ENCODE peak calls at places on chromosomes 12 and 14, in ten cellular contexts. F, L, C, Z, P, I, J, V, O and B are unnamed samples.

GRCh38 chr12:19434538-19434937 is 4.8 kb upstream of the AEBP2 start:
- DNase-seq in I (no peak), Z (no peak), J (no peak), F (no peak), O (no peak), C (no peak), V (no peak), P (no peak), L (no peak), B (no peak)

GRCh38 chr14:45679852-45680251 is 426.9 kb upstream of the MIS18BP1 start:
- DNase-seq in O (peak), I (no peak), L (no peak), C (peak), Z (no peak), F (no peak), P (peak), V (no peak), J (no peak), B (no peak)

GRCh38 chr12:21980544-21980943 is 39.3 kb upstream of the ABCC9 start:
- DNase-seq in I (no peak), Z (no peak), V (no peak), C (no peak), F (no peak), P (no peak), J (no peak), L (no peak), O (no peak), B (no peak)

GRCh38 chr14:35268946-35269345 is 23.2 kb upstream of the PSMA6 start:
- DNase-seq in J (no peak), P (no peak), C (no peak), V (no peak), F (no peak), O (no peak), Z (no peak), L (no peak), I (no peak), B (no peak)

GRCh38 chr14:24941719-24942118 is 108.2 kb downstream of the STXBP6 start:
- DNase-seq in Z (no peak), P (no peak), J (no peak), F (no peak), V (no peak), O (no peak), L (no peak), C (no peak), I (no peak), B (no peak)

GRCh38 chr12:66516133-66516532 is 162.7 kb downstream of the GRIP1 start:
- DNase-seq in O (peak), F (no peak), C (no peak), J (no peak), I (no peak), L (no peak), P (no peak), V (no peak), Z (no peak), B (no peak)

GRCh38 chr12:47276253-47277070 is 196.7 kb upstream of the AMIGO2 start:
- DNase-seq in V (no peak), F (no peak), Z (no peak), J (peak), P (peak), C (peak), L (no peak), O (no peak), I (peak), B (peak)

GRCh38 chr12:53652366-53652765 is 23.5 kb downstream of the ATP5MC2 start:
- DNase-seq in L (no peak), O (peak), Z (no peak), V (no peak), I (no peak), P (no peak), J (no peak), F (no peak), C (no peak), B (no peak)

GRCh38 chr14:61941421-61941805 is 179.2 kb downstream of the SNAPC1 start:
- DNase-seq in J (no peak), F (no peak), P (no peak), Z (no peak), V (no peak), L (no peak), O (no peak), C (no peak), I (no peak), B (no peak)

GRCh38 chr14:60861545-60862147 is 119.2 kb downstream of the TRMT5 start:
- DNase-seq in Z (no peak), I (no peak), O (no peak), J (no peak), P (no peak), C (no peak), V (no peak), F (no peak), L (no peak), B (no peak)
- H3K27ac ChIP-seq in Z (no peak), I (no peak), O (no peak), J (no peak), P (no peak), C (no peak), V (no peak), F (no peak), L (peak), B (peak)

GRCh38 chr12:57151741-57152407 is 4.5 kb upstream of the LRP1-AS start:
- DNase-seq in O (peak), P (peak), F (no peak), C (peak), I (no peak), L (peak), J (peak), Z (peak), V (peak), B (peak)

GRCh38 chr12:57154804-57155434 is 7.5 kb upstream of the LRP1-AS start:
- DNase-seq in V (no peak), P (no peak), L (no peak), O (no peak), I (no peak), F (no peak), Z (no peak), C (no peak), J (no peak), B (no peak)

GRCh38 chr12:57152408-57153038 is 5.1 kb upstream of the LRP1-AS start:
- DNase-seq in F (no peak), Z (peak), O (no peak), P (no peak), V (no peak), J (no peak), C (peak), L (peak), I (no peak), B (no peak)

GRCh38 chr12:57154076-57154475 is 6.7 kb upstream of the LRP1-AS start:
- DNase-seq in J (no peak), O (no peak), P (no peak), L (no peak), C (no peak), I (no peak), Z (no peak), V (no peak), F (no peak), B (no peak)

DNA sequence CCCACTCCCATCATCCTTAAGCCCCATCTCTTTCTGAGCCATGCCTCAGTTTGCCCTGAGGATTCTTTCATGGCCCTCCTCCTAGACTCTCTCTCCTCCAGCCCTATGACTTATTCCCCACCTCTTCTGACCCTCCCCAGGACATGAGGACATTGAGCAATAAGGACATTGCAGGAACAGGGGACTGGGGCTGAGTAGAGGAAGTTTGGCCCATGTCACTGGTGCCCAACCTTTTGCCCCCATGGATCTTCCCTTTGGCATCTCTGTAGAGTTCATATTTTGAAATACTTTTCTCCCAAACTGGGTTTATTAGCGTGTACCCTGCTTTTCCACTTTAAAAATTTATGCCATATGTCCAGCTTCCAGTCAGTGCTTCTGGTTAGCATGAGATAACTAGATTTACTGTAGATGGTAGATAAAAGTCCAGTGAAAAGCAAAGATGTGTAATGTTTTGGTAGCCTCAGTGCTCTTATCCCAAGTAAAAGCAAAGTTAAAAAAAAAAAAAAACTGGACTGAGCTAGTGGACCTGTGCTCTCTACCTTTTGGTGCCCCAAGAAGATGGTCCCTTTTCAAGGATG is 6.1 kb upstream of the LRP1-AS start:
- DNase-seq in C (no peak), Z (no peak), O (no peak), L (no peak), F (no peak), J (no peak), V (no peak), I (no peak), P (no peak), B (no peak)
- H3K27ac ChIP-seq in C (peak), Z (peak), O (no peak), L (peak), F (peak), J (peak), V (peak), I (no peak), P (no peak), B (peak)

DNA sequence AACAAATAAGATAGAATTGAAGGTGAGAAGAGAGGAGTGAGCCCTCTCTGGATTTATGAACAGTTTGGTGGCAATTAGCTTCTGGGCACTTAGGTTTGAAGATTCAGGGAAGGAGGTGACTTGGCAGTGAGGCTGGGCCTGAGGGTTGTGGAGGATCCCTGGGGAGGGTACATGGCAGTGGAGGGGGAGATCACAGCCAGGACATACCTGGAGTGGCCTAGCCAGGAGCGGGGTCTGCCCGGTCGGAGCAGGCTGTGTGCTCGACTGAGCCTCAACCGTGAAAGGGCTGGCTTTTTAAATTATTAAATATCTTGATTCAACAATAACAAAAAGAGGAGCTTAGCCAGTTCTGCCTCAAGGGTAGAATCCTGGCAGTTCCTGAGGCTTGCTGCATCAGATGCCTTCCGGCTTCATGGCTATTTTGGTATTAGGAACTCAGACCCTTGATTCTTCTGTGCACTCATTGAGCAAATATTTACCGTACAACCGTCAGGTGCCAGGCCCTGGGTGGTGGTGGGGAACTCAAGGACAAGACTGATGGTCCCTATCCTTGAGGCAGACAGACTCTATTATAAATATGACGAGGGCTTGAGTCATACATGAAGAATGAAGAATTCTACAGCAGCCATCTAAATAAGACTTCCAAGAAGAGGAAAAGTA is 73.4 kb downstream of the SPTB start:
- DNase-seq in V (peak), C (peak), O (peak), J (no peak), I (peak), L (no peak), P (peak), Z (peak), F (no peak), B (no peak)
- H3K27ac ChIP-seq in V (peak), C (no peak), O (peak), J (peak), I (peak), L (no peak), P (peak), Z (peak), F (no peak), B (peak)

DNA sequence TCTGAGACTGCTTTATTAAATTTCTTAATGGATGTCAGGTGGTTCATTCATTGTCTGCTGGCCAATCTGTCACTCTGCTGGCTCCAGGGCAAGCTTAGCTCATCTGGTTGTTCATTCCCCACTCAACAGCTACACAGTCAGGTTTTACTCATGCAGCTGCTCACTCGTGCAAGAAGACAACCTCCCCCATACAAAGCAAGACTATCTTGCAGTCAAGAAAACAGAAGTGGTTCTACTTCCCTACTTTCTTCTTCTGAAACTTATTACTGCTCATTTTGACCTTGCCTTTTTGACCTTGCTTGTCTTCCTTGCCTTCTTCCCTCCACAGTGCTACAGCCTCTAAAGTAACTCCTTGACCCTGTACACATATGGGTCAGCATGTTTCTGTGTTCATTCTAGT is 277.9 kb downstream of the SSPN start:
- DNase-seq in Z (no peak), V (no peak), L (no peak), J (no peak), P (peak), C (no peak), O (no peak), I (no peak), F (no peak), B (no peak)
- H3K27ac ChIP-seq in Z (no peak), V (no peak), L (no peak), J (no peak), P (no peak), C (no peak), O (no peak), I (no peak), F (no peak), B (no peak)